ENCODE peak calls at places on chromosomes 4 and X, in six cellular contexts. One of them, this sample, is unnamed.

GRCh38 chr4:152850377-152850776 is 70.6 kb downstream of the ARFIP1 start:
- DNase-seq in stimulated activated CD8-positive, alpha-beta memory T cell treated with anti-CD3 and anti-CD28 coated beads, Interleukin-4, amount 100 ng/mL, for 48 hours: peak
- DNase-seq in AG10803: peak
- DNase-seq in NCI-H1694 treated with DMSO at 0.1 percent for 48 hours: no peak
- DNase-seq in activated CD4-positive, alpha-beta T cell treated with anti-CD3 and anti-CD28 coated beads, Interleukin-2, amount 10 ng/mL, durations not matched to agents 7 days and 5 days: peak
- DNase-seq in HCT116: no peak
- DNase-seq in this sample: peak

GRCh38 chrX:460823-461640 is 74.3 kb upstream of the PPP2R3B start:
- DNase-seq in stimulated activated CD8-positive, alpha-beta memory T cell treated with anti-CD3 and anti-CD28 coated beads, Interleukin-4, amount 100 ng/mL, for 48 hours: no peak
- DNase-seq in AG10803: no peak
- DNase-seq in NCI-H1694 treated with DMSO at 0.1 percent for 48 hours: no peak
- DNase-seq in activated CD4-positive, alpha-beta T cell treated with anti-CD3 and anti-CD28 coated beads, Interleukin-2, amount 10 ng/mL, durations not matched to agents 7 days and 5 days: no peak
- DNase-seq in HCT116: no peak
- DNase-seq in this sample: no peak

GRCh38 chr4:23717528-23718248 is 172.2 kb downstream of the PPARGC1A start:
- DNase-seq in stimulated activated CD8-positive, alpha-beta memory T cell treated with anti-CD3 and anti-CD28 coated beads, Interleukin-4, amount 100 ng/mL, for 48 hours: no peak
- DNase-seq in AG10803: peak
- DNase-seq in NCI-H1694 treated with DMSO at 0.1 percent for 48 hours: peak
- DNase-seq in activated CD4-positive, alpha-beta T cell treated with anti-CD3 and anti-CD28 coated beads, Interleukin-2, amount 10 ng/mL, durations not matched to agents 7 days and 5 days: no peak
- DNase-seq in HCT116: no peak
- DNase-seq in this sample: no peak

GRCh38 chr4:173538148-173538902 is 8.3 kb upstream of the HAND2 start:
- DNase-seq in stimulated activated CD8-positive, alpha-beta memory T cell treated with anti-CD3 and anti-CD28 coated beads, Interleukin-4, amount 100 ng/mL, for 48 hours: no peak
- DNase-seq in AG10803: peak
- DNase-seq in NCI-H1694 treated with DMSO at 0.1 percent for 48 hours: peak
- DNase-seq in activated CD4-positive, alpha-beta T cell treated with anti-CD3 and anti-CD28 coated beads, Interleukin-2, amount 10 ng/mL, durations not matched to agents 7 days and 5 days: no peak
- DNase-seq in HCT116: no peak
- DNase-seq in this sample: no peak

GRCh38 chr4:141609243-141609642 is 27.1 kb upstream of the IL15 start:
- DNase-seq in stimulated activated CD8-positive, alpha-beta memory T cell treated with anti-CD3 and anti-CD28 coated beads, Interleukin-4, amount 100 ng/mL, for 48 hours: no peak
- DNase-seq in AG10803: peak
- DNase-seq in NCI-H1694 treated with DMSO at 0.1 percent for 48 hours: no peak
- DNase-seq in activated CD4-positive, alpha-beta T cell treated with anti-CD3 and anti-CD28 coated beads, Interleukin-2, amount 10 ng/mL, durations not matched to agents 7 days and 5 days: no peak
- DNase-seq in HCT116: no peak
- DNase-seq in this sample: no peak

GRCh38 chr4:122224348-122224747 is 72.2 kb downstream of the BLTP1 start:
- DNase-seq in stimulated activated CD8-positive, alpha-beta memory T cell treated with anti-CD3 and anti-CD28 coated beads, Interleukin-4, amount 100 ng/mL, for 48 hours: no peak
- DNase-seq in AG10803: peak
- DNase-seq in NCI-H1694 treated with DMSO at 0.1 percent for 48 hours: no peak
- DNase-seq in activated CD4-positive, alpha-beta T cell treated with anti-CD3 and anti-CD28 coated beads, Interleukin-2, amount 10 ng/mL, durations not matched to agents 7 days and 5 days: peak
- DNase-seq in HCT116: no peak
- DNase-seq in this sample: no peak

GRCh38 chrX:129462707-129463106 is 60.6 kb downstream of the SMARCA1 start:
- DNase-seq in stimulated activated CD8-positive, alpha-beta memory T cell treated with anti-CD3 and anti-CD28 coated beads, Interleukin-4, amount 100 ng/mL, for 48 hours: no peak
- DNase-seq in AG10803: no peak
- DNase-seq in NCI-H1694 treated with DMSO at 0.1 percent for 48 hours: no peak
- DNase-seq in activated CD4-positive, alpha-beta T cell treated with anti-CD3 and anti-CD28 coated beads, Interleukin-2, amount 10 ng/mL, durations not matched to agents 7 days and 5 days: no peak
- DNase-seq in HCT116: no peak
- DNase-seq in this sample: no peak

GRCh38 chr4:8695237-8696219 is 103.0 kb downstream of the CPZ start:
- DNase-seq in stimulated activated CD8-positive, alpha-beta memory T cell treated with anti-CD3 and anti-CD28 coated beads, Interleukin-4, amount 100 ng/mL, for 48 hours: no peak
- DNase-seq in AG10803: no peak
- DNase-seq in NCI-H1694 treated with DMSO at 0.1 percent for 48 hours: no peak
- DNase-seq in activated CD4-positive, alpha-beta T cell treated with anti-CD3 and anti-CD28 coated beads, Interleukin-2, amount 10 ng/mL, durations not matched to agents 7 days and 5 days: no peak
- DNase-seq in HCT116: no peak
- DNase-seq in this sample: no peak

GRCh38 chr4:122632396-122633143 is 11.7 kb upstream of the IL21 start:
- DNase-seq in stimulated activated CD8-positive, alpha-beta memory T cell treated with anti-CD3 and anti-CD28 coated beads, Interleukin-4, amount 100 ng/mL, for 48 hours: no peak
- DNase-seq in AG10803: no peak
- DNase-seq in NCI-H1694 treated with DMSO at 0.1 percent for 48 hours: no peak
- DNase-seq in activated CD4-positive, alpha-beta T cell treated with anti-CD3 and anti-CD28 coated beads, Interleukin-2, amount 10 ng/mL, durations not matched to agents 7 days and 5 days: no peak
- DNase-seq in HCT116: no peak
- DNase-seq in this sample: peak

GRCh38 chrX:42246814-42247213 is 323.5 kb upstream of the CASK start:
- DNase-seq in stimulated activated CD8-positive, alpha-beta memory T cell treated with anti-CD3 and anti-CD28 coated beads, Interleukin-4, amount 100 ng/mL, for 48 hours: no peak
- DNase-seq in AG10803: peak
- DNase-seq in NCI-H1694 treated with DMSO at 0.1 percent for 48 hours: no peak
- DNase-seq in activated CD4-positive, alpha-beta T cell treated with anti-CD3 and anti-CD28 coated beads, Interleukin-2, amount 10 ng/mL, durations not matched to agents 7 days and 5 days: no peak
- DNase-seq in HCT116: no peak
- DNase-seq in this sample: no peak

GRCh38 chrX:40709395-40709794 is 25.9 kb downstream of the MED14 start:
- DNase-seq in stimulated activated CD8-positive, alpha-beta memory T cell treated with anti-CD3 and anti-CD28 coated beads, Interleukin-4, amount 100 ng/mL, for 48 hours: no peak
- DNase-seq in AG10803: no peak
- DNase-seq in NCI-H1694 treated with DMSO at 0.1 percent for 48 hours: no peak
- DNase-seq in activated CD4-positive, alpha-beta T cell treated with anti-CD3 and anti-CD28 coated beads, Interleukin-2, amount 10 ng/mL, durations not matched to agents 7 days and 5 days: no peak
- DNase-seq in HCT116: no peak
- DNase-seq in this sample: no peak

GRCh38 chr4:138330531-138330930 is 88.4 kb upstream of the SLC7A11 start:
- DNase-seq in stimulated activated CD8-positive, alpha-beta memory T cell treated with anti-CD3 and anti-CD28 coated beads, Interleukin-4, amount 100 ng/mL, for 48 hours: no peak
- DNase-seq in AG10803: no peak
- DNase-seq in NCI-H1694 treated with DMSO at 0.1 percent for 48 hours: no peak
- DNase-seq in activated CD4-positive, alpha-beta T cell treated with anti-CD3 and anti-CD28 coated beads, Interleukin-2, amount 10 ng/mL, durations not matched to agents 7 days and 5 days: no peak
- DNase-seq in HCT116: no peak
- DNase-seq in this sample: no peak

GRCh38 chrX:112961981-112962380 is 121.3 kb upstream of the AMOT start:
- DNase-seq in stimulated activated CD8-positive, alpha-beta memory T cell treated with anti-CD3 and anti-CD28 coated beads, Interleukin-4, amount 100 ng/mL, for 48 hours: no peak
- DNase-seq in AG10803: peak
- DNase-seq in NCI-H1694 treated with DMSO at 0.1 percent for 48 hours: no peak
- DNase-seq in activated CD4-positive, alpha-beta T cell treated with anti-CD3 and anti-CD28 coated beads, Interleukin-2, amount 10 ng/mL, durations not matched to agents 7 days and 5 days: no peak
- DNase-seq in HCT116: no peak
- DNase-seq in this sample: no peak

GRCh38 chrX:153761863-153762262 is 2.2 kb upstream of the PLXNB3 start:
- DNase-seq in stimulated activated CD8-positive, alpha-beta memory T cell treated with anti-CD3 and anti-CD28 coated beads, Interleukin-4, amount 100 ng/mL, for 48 hours: no peak
- DNase-seq in AG10803: no peak
- DNase-seq in NCI-H1694 treated with DMSO at 0.1 percent for 48 hours: no peak
- DNase-seq in activated CD4-positive, alpha-beta T cell treated with anti-CD3 and anti-CD28 coated beads, Interleukin-2, amount 10 ng/mL, durations not matched to agents 7 days and 5 days: no peak
- DNase-seq in HCT116: no peak
- DNase-seq in this sample: no peak

GRCh38 chr4:66052426-66052825 is 382.1 kb upstream of the EPHA5 start:
- DNase-seq in stimulated activated CD8-positive, alpha-beta memory T cell treated with anti-CD3 and anti-CD28 coated beads, Interleukin-4, amount 100 ng/mL, for 48 hours: no peak
- DNase-seq in AG10803: no peak
- DNase-seq in NCI-H1694 treated with DMSO at 0.1 percent for 48 hours: no peak
- DNase-seq in activated CD4-positive, alpha-beta T cell treated with anti-CD3 and anti-CD28 coated beads, Interleukin-2, amount 10 ng/mL, durations not matched to agents 7 days and 5 days: no peak
- DNase-seq in HCT116: no peak
- DNase-seq in this sample: no peak

GRCh38 chr4:141066690-141067089 is 66.6 kb downstream of the RNF150 start:
- DNase-seq in stimulated activated CD8-positive, alpha-beta memory T cell treated with anti-CD3 and anti-CD28 coated beads, Interleukin-4, amount 100 ng/mL, for 48 hours: no peak
- DNase-seq in AG10803: no peak
- DNase-seq in NCI-H1694 treated with DMSO at 0.1 percent for 48 hours: no peak
- DNase-seq in activated CD4-positive, alpha-beta T cell treated with anti-CD3 and anti-CD28 coated beads, Interleukin-2, amount 10 ng/mL, durations not matched to agents 7 days and 5 days: no peak
- DNase-seq in HCT116: no peak
- DNase-seq in this sample: no peak

GRCh38 chrX:41589634-41590270 is 99.0 kb upstream of the GPR34 start:
- DNase-seq in stimulated activated CD8-positive, alpha-beta memory T cell treated with anti-CD3 and anti-CD28 coated beads, Interleukin-4, amount 100 ng/mL, for 48 hours: no peak
- DNase-seq in AG10803: peak
- DNase-seq in NCI-H1694 treated with DMSO at 0.1 percent for 48 hours: no peak
- DNase-seq in activated CD4-positive, alpha-beta T cell treated with anti-CD3 and anti-CD28 coated beads, Interleukin-2, amount 10 ng/mL, durations not matched to agents 7 days and 5 days: no peak
- DNase-seq in HCT116: no peak
- DNase-seq in this sample: no peak

GRCh38 chr4:108110450-108110849 is 58.3 kb downstream of the LEF1 start:
- DNase-seq in stimulated activated CD8-positive, alpha-beta memory T cell treated with anti-CD3 and anti-CD28 coated beads, Interleukin-4, amount 100 ng/mL, for 48 hours: no peak
- DNase-seq in AG10803: no peak
- DNase-seq in NCI-H1694 treated with DMSO at 0.1 percent for 48 hours: no peak
- DNase-seq in activated CD4-positive, alpha-beta T cell treated with anti-CD3 and anti-CD28 coated beads, Interleukin-2, amount 10 ng/mL, durations not matched to agents 7 days and 5 days: no peak
- DNase-seq in HCT116: no peak
- DNase-seq in this sample: no peak

GRCh38 chr4:6641971-6642320 is 1.5 kb downstream of the MRFAP1 start:
- DNase-seq in stimulated activated CD8-positive, alpha-beta memory T cell treated with anti-CD3 and anti-CD28 coated beads, Interleukin-4, amount 100 ng/mL, for 48 hours: no peak
- DNase-seq in AG10803: no peak
- DNase-seq in NCI-H1694 treated with DMSO at 0.1 percent for 48 hours: no peak
- DNase-seq in activated CD4-positive, alpha-beta T cell treated with anti-CD3 and anti-CD28 coated beads, Interleukin-2, amount 10 ng/mL, durations not matched to agents 7 days and 5 days: no peak
- DNase-seq in HCT116: no peak
- DNase-seq in this sample: no peak

GRCh38 chrX:8345473-8345872 is 119.2 kb upstream of the VCX3B start:
- DNase-seq in stimulated activated CD8-positive, alpha-beta memory T cell treated with anti-CD3 and anti-CD28 coated beads, Interleukin-4, amount 100 ng/mL, for 48 hours: no peak
- DNase-seq in AG10803: no peak
- DNase-seq in NCI-H1694 treated with DMSO at 0.1 percent for 48 hours: no peak
- DNase-seq in activated CD4-positive, alpha-beta T cell treated with anti-CD3 and anti-CD28 coated beads, Interleukin-2, amount 10 ng/mL, durations not matched to agents 7 days and 5 days: no peak
- DNase-seq in HCT116: no peak
- DNase-seq in this sample: no peak

GRCh38 chr4:187268940-187269339 is 545.3 kb upstream of the FAT1 start:
- DNase-seq in stimulated activated CD8-positive, alpha-beta memory T cell treated with anti-CD3 and anti-CD28 coated beads, Interleukin-4, amount 100 ng/mL, for 48 hours: no peak
- DNase-seq in AG10803: peak
- DNase-seq in NCI-H1694 treated with DMSO at 0.1 percent for 48 hours: no peak
- DNase-seq in activated CD4-positive, alpha-beta T cell treated with anti-CD3 and anti-CD28 coated beads, Interleukin-2, amount 10 ng/mL, durations not matched to agents 7 days and 5 days: no peak
- DNase-seq in HCT116: no peak
- DNase-seq in this sample: no peak

GRCh38 chrX:153061732-153062131 is 5.5 kb downstream of the PNMA3 start:
- DNase-seq in stimulated activated CD8-positive, alpha-beta memory T cell treated with anti-CD3 and anti-CD28 coated beads, Interleukin-4, amount 100 ng/mL, for 48 hours: no peak
- DNase-seq in AG10803: peak
- DNase-seq in NCI-H1694 treated with DMSO at 0.1 percent for 48 hours: no peak
- DNase-seq in activated CD4-positive, alpha-beta T cell treated with anti-CD3 and anti-CD28 coated beads, Interleukin-2, amount 10 ng/mL, durations not matched to agents 7 days and 5 days: no peak
- DNase-seq in HCT116: no peak
- DNase-seq in this sample: no peak

GRCh38 chr4:151294833-151295496 is 18.0 kb downstream of the PRSS48 start:
- DNase-seq in stimulated activated CD8-positive, alpha-beta memory T cell treated with anti-CD3 and anti-CD28 coated beads, Interleukin-4, amount 100 ng/mL, for 48 hours: no peak
- DNase-seq in AG10803: no peak
- DNase-seq in NCI-H1694 treated with DMSO at 0.1 percent for 48 hours: no peak
- DNase-seq in activated CD4-positive, alpha-beta T cell treated with anti-CD3 and anti-CD28 coated beads, Interleukin-2, amount 10 ng/mL, durations not matched to agents 7 days and 5 days: no peak
- DNase-seq in HCT116: no peak
- DNase-seq in this sample: no peak

GRCh38 chrX:17846045-17846444 is 15.1 kb downstream of the RAI2 start:
- DNase-seq in stimulated activated CD8-positive, alpha-beta memory T cell treated with anti-CD3 and anti-CD28 coated beads, Interleukin-4, amount 100 ng/mL, for 48 hours: no peak
- DNase-seq in AG10803: no peak
- DNase-seq in NCI-H1694 treated with DMSO at 0.1 percent for 48 hours: no peak
- DNase-seq in activated CD4-positive, alpha-beta T cell treated with anti-CD3 and anti-CD28 coated beads, Interleukin-2, amount 10 ng/mL, durations not matched to agents 7 days and 5 days: no peak
- DNase-seq in HCT116: no peak
- DNase-seq in this sample: no peak

GRCh38 chr4:147933779-147934178 is 201.9 kb downstream of the ARHGAP10 start:
- DNase-seq in stimulated activated CD8-positive, alpha-beta memory T cell treated with anti-CD3 and anti-CD28 coated beads, Interleukin-4, amount 100 ng/mL, for 48 hours: no peak
- DNase-seq in AG10803: no peak
- DNase-seq in NCI-H1694 treated with DMSO at 0.1 percent for 48 hours: no peak
- DNase-seq in activated CD4-positive, alpha-beta T cell treated with anti-CD3 and anti-CD28 coated beads, Interleukin-2, amount 10 ng/mL, durations not matched to agents 7 days and 5 days: no peak
- DNase-seq in HCT116: no peak
- DNase-seq in this sample: no peak

GRCh38 chr4:48255130-48255958 is 14.3 kb downstream of the TEC start:
- DNase-seq in stimulated activated CD8-positive, alpha-beta memory T cell treated with anti-CD3 and anti-CD28 coated beads, Interleukin-4, amount 100 ng/mL, for 48 hours: no peak
- DNase-seq in AG10803: no peak
- DNase-seq in NCI-H1694 treated with DMSO at 0.1 percent for 48 hours: no peak
- DNase-seq in activated CD4-positive, alpha-beta T cell treated with anti-CD3 and anti-CD28 coated beads, Interleukin-2, amount 10 ng/mL, durations not matched to agents 7 days and 5 days: no peak
- DNase-seq in HCT116: no peak
- DNase-seq in this sample: no peak

GRCh38 chr4:159983080-159983479 is 880.2 kb downstream of the RAPGEF2 start:
- DNase-seq in stimulated activated CD8-positive, alpha-beta memory T cell treated with anti-CD3 and anti-CD28 coated beads, Interleukin-4, amount 100 ng/mL, for 48 hours: no peak
- DNase-seq in AG10803: no peak
- DNase-seq in NCI-H1694 treated with DMSO at 0.1 percent for 48 hours: no peak
- DNase-seq in activated CD4-positive, alpha-beta T cell treated with anti-CD3 and anti-CD28 coated beads, Interleukin-2, amount 10 ng/mL, durations not matched to agents 7 days and 5 days: no peak
- DNase-seq in HCT116: no peak
- DNase-seq in this sample: no peak

GRCh38 chrX:13078739-13079444 is 34.5 kb upstream of the FAM9C start:
- DNase-seq in stimulated activated CD8-positive, alpha-beta memory T cell treated with anti-CD3 and anti-CD28 coated beads, Interleukin-4, amount 100 ng/mL, for 48 hours: no peak
- DNase-seq in AG10803: peak
- DNase-seq in NCI-H1694 treated with DMSO at 0.1 percent for 48 hours: no peak
- DNase-seq in activated CD4-positive, alpha-beta T cell treated with anti-CD3 and anti-CD28 coated beads, Interleukin-2, amount 10 ng/mL, durations not matched to agents 7 days and 5 days: peak
- DNase-seq in HCT116: no peak
- DNase-seq in this sample: no peak

GRCh38 chr4:43244688-43245382 is 352.3 kb downstream of the GRXCR1 start:
- DNase-seq in stimulated activated CD8-positive, alpha-beta memory T cell treated with anti-CD3 and anti-CD28 coated beads, Interleukin-4, amount 100 ng/mL, for 48 hours: no peak
- DNase-seq in AG10803: no peak
- DNase-seq in NCI-H1694 treated with DMSO at 0.1 percent for 48 hours: no peak
- DNase-seq in activated CD4-positive, alpha-beta T cell treated with anti-CD3 and anti-CD28 coated beads, Interleukin-2, amount 10 ng/mL, durations not matched to agents 7 days and 5 days: no peak
- DNase-seq in HCT116: no peak
- DNase-seq in this sample: no peak

GRCh38 chrX:152929898-152930297 is 32.0 kb downstream of the ZNF185 start:
- DNase-seq in stimulated activated CD8-positive, alpha-beta memory T cell treated with anti-CD3 and anti-CD28 coated beads, Interleukin-4, amount 100 ng/mL, for 48 hours: no peak
- DNase-seq in AG10803: no peak
- DNase-seq in NCI-H1694 treated with DMSO at 0.1 percent for 48 hours: no peak
- DNase-seq in activated CD4-positive, alpha-beta T cell treated with anti-CD3 and anti-CD28 coated beads, Interleukin-2, amount 10 ng/mL, durations not matched to agents 7 days and 5 days: no peak
- DNase-seq in HCT116: no peak
- DNase-seq in this sample: no peak

GRCh38 chr4:141599853-141600252 is 36.5 kb upstream of the IL15 start:
- DNase-seq in stimulated activated CD8-positive, alpha-beta memory T cell treated with anti-CD3 and anti-CD28 coated beads, Interleukin-4, amount 100 ng/mL, for 48 hours: no peak
- DNase-seq in AG10803: peak
- DNase-seq in NCI-H1694 treated with DMSO at 0.1 percent for 48 hours: no peak
- DNase-seq in activated CD4-positive, alpha-beta T cell treated with anti-CD3 and anti-CD28 coated beads, Interleukin-2, amount 10 ng/mL, durations not matched to agents 7 days and 5 days: no peak
- DNase-seq in HCT116: no peak
- DNase-seq in this sample: no peak

GRCh38 chrX:111086521-111087127 is 9.4 kb upstream of the PAK3 start:
- DNase-seq in stimulated activated CD8-positive, alpha-beta memory T cell treated with anti-CD3 and anti-CD28 coated beads, Interleukin-4, amount 100 ng/mL, for 48 hours: no peak
- DNase-seq in AG10803: no peak
- DNase-seq in NCI-H1694 treated with DMSO at 0.1 percent for 48 hours: no peak
- DNase-seq in activated CD4-positive, alpha-beta T cell treated with anti-CD3 and anti-CD28 coated beads, Interleukin-2, amount 10 ng/mL, durations not matched to agents 7 days and 5 days: no peak
- DNase-seq in HCT116: no peak
- DNase-seq in this sample: no peak

GRCh38 chr4:32775049-32775448 is 2054.9 kb downstream of the PCDH7 start:
- DNase-seq in stimulated activated CD8-positive, alpha-beta memory T cell treated with anti-CD3 and anti-CD28 coated beads, Interleukin-4, amount 100 ng/mL, for 48 hours: no peak
- DNase-seq in AG10803: no peak
- DNase-seq in NCI-H1694 treated with DMSO at 0.1 percent for 48 hours: no peak
- DNase-seq in activated CD4-positive, alpha-beta T cell treated with anti-CD3 and anti-CD28 coated beads, Interleukin-2, amount 10 ng/mL, durations not matched to agents 7 days and 5 days: no peak
- DNase-seq in HCT116: peak
- DNase-seq in this sample: no peak

GRCh38 chr4:102640669-102641068 is 120.1 kb downstream of the MANBA start:
- DNase-seq in stimulated activated CD8-positive, alpha-beta memory T cell treated with anti-CD3 and anti-CD28 coated beads, Interleukin-4, amount 100 ng/mL, for 48 hours: no peak
- DNase-seq in AG10803: peak
- DNase-seq in NCI-H1694 treated with DMSO at 0.1 percent for 48 hours: no peak
- DNase-seq in activated CD4-positive, alpha-beta T cell treated with anti-CD3 and anti-CD28 coated beads, Interleukin-2, amount 10 ng/mL, durations not matched to agents 7 days and 5 days: no peak
- DNase-seq in HCT116: no peak
- DNase-seq in this sample: no peak